ENCODE peak calls at places on chromosomes 1 and 21, in four cellular contexts. Y, M, I and V are unnamed samples.

GRCh38 chr1:183218039-183218618 is 32.1 kb downstream of the LAMC2 start:
- DNase-seq in Y (no peak), M (no peak), I (no peak), V (no peak)

GRCh38 chr1:98323906-98324358 is 337.6 kb upstream of the SNX7 start:
- DNase-seq in Y (peak; percentile 97), M (no peak), I (peak; percentile 88), V (peak; percentile 51)

GRCh38 chr21:36188081-36188681 is 31.6 kb downstream of the DOP1B start:
- DNase-seq in Y (no peak), M (no peak), I (no peak), V (no peak)

GRCh38 chr21:37009740-37010341 is 3.3 kb downstream of the RIPPLY3 start:
- DNase-seq in Y (peak; percentile 93), M (peak; percentile 97), I (peak; percentile 80), V (peak; percentile 95)

GRCh38 chr1:113090051-113090450 is 17.1 kb downstream of the LRIG2 start:
- DNase-seq in Y (no peak), M (no peak), I (no peak), V (no peak)

GRCh38 chr1:226640737-226641136 is 92.2 kb downstream of the STUM start:
- DNase-seq in Y (no peak), M (no peak), I (no peak), V (no peak)

GRCh38 chr1:163162281-163162937 is 40.3 kb downstream of the RGS5 start:
- DNase-seq in Y (no peak), M (no peak), I (no peak), V (no peak)

GRCh38 chr1:155192346-155193274 is 15.1 kb downstream of the THBS3 start:
- DNase-seq in Y (peak; percentile 52), M (peak; percentile 83), I (no peak), V (peak; percentile 82)

GRCh38 chr1:245823408-245824147 is 668.8 kb downstream of the KIF26B start:
- DNase-seq in Y (no peak), M (no peak), I (no peak), V (no peak)

GRCh38 chr21:32807717-32808380 is 36.3 kb upstream of the PAXBP1 start:
- DNase-seq in Y (no peak), M (no peak), I (no peak), V (no peak)

GRCh38 chr1:244964112-244964971 is 100.0 kb upstream of the HNRNPU start:
- DNase-seq in Y (peak; percentile 34), M (no peak), I (peak; percentile 77), V (no peak)

GRCh38 chr1:29057700-29058099 is 66.0 kb downstream of the TMEM200B start:
- DNase-seq in Y (no peak), M (no peak), I (no peak), V (no peak)

GRCh38 chr1:24888061-24888970 is 41.8 kb downstream of the RUNX3 start:
- DNase-seq in Y (no peak), M (peak; percentile 33), I (no peak), V (no peak)

GRCh38 chr1:2778220-2778592 is 23.3 kb downstream of the TTC34 start:
- DNase-seq in Y (no peak), M (no peak), I (no peak), V (peak; percentile 7)

GRCh38 chr1:19664453-19665043 is at the start of gene HTR6:
- DNase-seq in Y (no peak), M (no peak), I (no peak), V (no peak)

GRCh38 chr1:30887485-30888315 is 20.9 kb downstream of the SDC3 start:
- DNase-seq in Y (peak; percentile 75), M (no peak), I (no peak), V (no peak)

GRCh38 chr1:151553659-151554058 is 13.6 kb downstream of the TUFT1 start:
- DNase-seq in Y (no peak), M (no peak), I (no peak), V (no peak)

GRCh38 chr21:38920631-38921398 is 115.1 kb downstream of the ETS2 start:
- DNase-seq in Y (no peak), M (no peak), I (no peak), V (no peak)

GRCh38 chr1:28887835-28888682 is 26.3 kb upstream of the EPB41 start:
- DNase-seq in Y (peak; percentile 78), M (peak; percentile 77), I (no peak), V (peak; percentile 81)

DNA sequence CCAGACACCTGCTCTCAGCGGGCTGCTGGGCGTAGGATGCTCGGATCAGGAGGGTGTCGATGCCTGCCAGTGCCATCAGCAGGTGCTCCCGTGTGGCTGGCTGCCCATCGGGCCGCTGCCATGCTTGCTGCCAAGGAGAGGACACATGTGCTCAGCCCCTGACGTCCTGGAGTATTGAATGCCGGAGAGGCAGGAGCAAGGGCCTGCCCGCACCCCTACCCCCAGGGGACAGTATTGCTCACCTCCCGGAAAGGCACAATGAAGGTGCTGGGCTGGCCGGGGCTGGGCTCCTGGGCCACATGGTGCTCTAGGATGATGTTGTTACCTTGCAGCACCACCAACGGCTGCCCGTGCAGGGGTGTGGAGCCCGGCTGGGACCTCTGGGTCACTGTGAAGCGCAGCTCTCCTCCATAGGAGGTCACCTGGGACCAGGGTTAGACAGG is 61.5 kb downstream of the HSPG2 start:
- DNase-seq in Y (no peak), M (no peak), I (no peak), V (no peak)
- H2AK5ac ChIP-seq in Y (no peak overlapping the region), M (no peak overlapping the region), I (no peak overlapping the region), V (no peak overlapping the region)

DNA sequence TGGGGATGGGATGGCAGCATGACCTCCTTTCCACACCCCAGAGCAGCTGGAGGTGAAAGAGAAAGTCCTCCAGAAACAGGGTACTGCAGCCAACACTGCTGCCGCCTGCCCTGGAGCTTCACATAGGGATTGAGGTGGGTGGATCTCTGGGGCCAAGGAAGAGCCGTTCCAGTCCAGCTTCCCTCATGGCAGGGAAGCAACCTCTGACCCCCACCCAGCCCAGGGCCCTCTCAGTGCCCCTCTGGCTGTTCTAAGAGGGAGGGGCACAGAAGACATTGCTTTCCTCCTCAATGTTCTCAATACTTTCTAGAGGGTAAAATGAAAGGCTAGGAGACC is 5.7 kb downstream of the KIF21B start:
- DNase-seq in Y (no peak), M (no peak), I (no peak), V (no peak)
- H3K79me2 ChIP-seq in Y (no peaks in the 10 kb centered on the region), M (no peaks in the 10 kb centered on the region), I (no peaks in the 10 kb centered on the region), V (peaks cover 1% of the 10 kb centered on the region)

GRCh38 chr1:223142269-223142668 is 779 bp downstream of the TLR5 start:
- DNase-seq in Y (no peak), M (no peak), I (no peak), V (no peak)

GRCh38 chr1:223144431-223144830 is 1.4 kb upstream of the TLR5 start:
- DNase-seq in Y (no peak), M (no peak), I (no peak), V (no peak)

GRCh38 chr1:223142795-223143759 is at the start of gene TLR5:
- DNase-seq in Y (peak; percentile 82), M (peak; percentile 93), I (peak; percentile 72), V (peak; percentile 87)

GRCh38 chr1:223144914-223145313 is 1.9 kb upstream of the TLR5 start:
- DNase-seq in Y (no peak), M (no peak), I (no peak), V (no peak)

DNA sequence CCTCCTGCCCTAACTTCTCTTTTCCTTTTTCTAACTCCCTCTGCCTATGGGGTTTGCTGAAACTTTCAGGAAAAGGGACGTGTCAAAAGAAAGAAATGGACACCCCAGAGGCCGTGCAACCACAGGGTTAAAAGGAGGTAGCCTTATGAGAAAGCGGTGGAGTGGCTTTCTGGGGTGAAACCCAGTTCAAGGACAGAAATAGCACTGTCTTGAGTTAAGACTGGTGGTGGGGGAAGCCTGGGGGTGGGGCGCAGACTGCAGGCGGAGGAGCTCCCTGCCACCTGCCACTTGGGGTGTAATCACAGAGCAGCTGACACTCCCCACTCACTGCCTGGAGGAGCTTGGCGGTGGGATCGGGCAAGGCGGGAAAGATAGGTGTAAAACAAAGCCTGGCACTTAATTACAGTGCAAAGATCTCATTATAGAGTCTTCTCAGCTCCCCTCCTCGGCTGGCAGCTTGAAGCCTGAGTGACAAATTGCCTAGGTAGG is 756 bp upstream of the TLR5 start:
- DNase-seq in Y (no peak), M (no peak), I (no peak), V (no peak)
- H2AK5ac ChIP-seq in Y (no peak overlapping the region), M (no peak overlapping the region), I (no peak overlapping the region), V (no peak overlapping the region)

DNA sequence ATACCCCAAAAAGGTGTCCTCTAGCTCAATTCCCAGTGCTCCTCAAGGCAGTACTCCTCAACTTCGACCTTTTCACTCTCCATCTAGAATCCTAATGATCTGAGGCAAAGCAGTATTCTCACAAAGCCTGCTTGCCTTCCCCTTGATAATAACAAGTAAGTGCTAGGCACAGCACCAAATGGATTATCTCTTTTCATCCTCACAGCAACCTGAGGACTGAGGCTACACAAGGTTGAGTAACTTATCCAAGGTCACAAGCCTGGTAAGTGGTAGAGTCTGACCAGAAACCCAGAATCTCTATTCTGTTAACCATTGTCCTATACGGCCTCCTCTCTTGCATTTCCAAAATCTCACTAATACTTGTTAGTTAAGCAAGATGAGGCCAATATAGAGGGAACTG is 5.1 kb downstream of the SYDE2 start:
- DNase-seq in Y (peak; percentile 34), M (no peak), I (no peak), V (no peak)
- H3K79me2 ChIP-seq in Y (peaks cover 23% of the 10 kb centered on the region), M (no peaks in the 10 kb centered on the region), I (peaks cover 14% of the 10 kb centered on the region), V (peaks cover 8% of the 10 kb centered on the region)

DNA sequence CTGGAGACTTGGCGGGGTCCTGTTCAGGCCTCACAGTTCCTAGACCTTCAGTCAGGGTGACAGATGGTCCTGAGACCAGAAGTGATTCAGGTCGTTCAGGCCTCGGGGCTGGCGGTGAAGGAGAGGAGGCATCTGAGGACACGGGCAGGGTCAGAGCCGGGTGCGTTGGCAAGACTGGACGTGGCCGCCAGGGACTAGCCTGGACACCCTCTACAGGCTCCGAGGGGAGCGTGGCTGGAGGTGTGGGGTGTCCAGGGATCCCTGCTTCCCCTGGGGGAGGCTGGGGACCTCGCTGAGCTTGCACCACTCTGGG is 64.0 kb upstream of the TARDBP start:
- DNase-seq in Y (no peak), M (no peak), I (no peak), V (no peak)
- H2AK5ac ChIP-seq in Y (no peak overlapping the region), M (no peak overlapping the region), I (no peak overlapping the region), V (no peak overlapping the region)